ENCODE peak calls at places on chromosomes 5 and 9, in five cellular contexts. N, X, R, K and Y are unnamed samples.

GRCh38 chr9:3956081-3956701 is 343.7 kb downstream of the GLIS3 start:
- DNase-seq in N (no peak), X (no peak), R (no peak), K (no peak), Y (no peak)

GRCh38 chr5:82730862-82731261 is 346.3 kb downstream of the TMEM167A start:
- DNase-seq in N (no peak), X (no peak), R (no peak), K (no peak), Y (no peak)

GRCh38 chr9:132235894-132236661 is 74.2 kb downstream of the NTNG2 start:
- DNase-seq in N (peak; percentile 54), X (peak; percentile 61), R (peak; percentile 55), K (peak; percentile 63), Y (peak; percentile 75)

GRCh38 chr9:78533500-78533899 is 236.6 kb downstream of the PSAT1 start:
- DNase-seq in N (no peak), X (no peak), R (no peak), K (no peak), Y (no peak)

GRCh38 chr5:17316973-17317459 is 99.6 kb downstream of the BASP1 start:
- DNase-seq in N (peak; percentile 82), X (no peak), R (peak; percentile 13), K (no peak), Y (no peak)

GRCh38 chr5:137888875-137889759 is at the start of gene PKD2L2:
- DNase-seq in N (peak; percentile 63), X (peak; percentile 88), R (no peak), K (peak; percentile 88), Y (peak; percentile 84)

GRCh38 chr9:82949203-82949602 is 113.7 kb downstream of the RASEF start:
- DNase-seq in N (no peak), X (no peak), R (no peak), K (peak; percentile 41), Y (no peak)

GRCh38 chr9:27853529-27853928 is 280.2 kb upstream of the C9orf72 start:
- DNase-seq in N (no peak), X (no peak), R (no peak), K (no peak), Y (no peak)

GRCh38 chr5:135555530-135555929 is 19.8 kb upstream of the NEUROG1 start:
- DNase-seq in N (no peak), X (no peak), R (no peak), K (no peak), Y (no peak)

GRCh38 chr5:97563258-97563657 is 380.2 kb upstream of the RIOK2 start:
- DNase-seq in N (no peak), X (no peak), R (no peak), K (no peak), Y (no peak)

GRCh38 chr5:36059571-36060515 is 6.8 kb downstream of the UGT3A2 start:
- DNase-seq in N (peak; percentile 25), X (no peak), R (no peak), K (no peak), Y (no peak)

GRCh38 chr5:116640236-116640635 is 65.6 kb upstream of the SEMA6A start:
- DNase-seq in N (peak; percentile 69), X (no peak), R (no peak), K (no peak), Y (no peak)

GRCh38 chr9:73114958-73115357 is 36.7 kb upstream of the ANXA1 start:
- DNase-seq in N (no peak), X (no peak), R (no peak), K (no peak), Y (no peak)

GRCh38 chr9:31807574-31808256 is 576.7 kb upstream of the ACO1 start:
- DNase-seq in N (no peak), X (no peak), R (no peak), K (no peak), Y (no peak)

GRCh38 chr5:135891804-135892203 is 3.8 kb downstream of the IL9 start:
- DNase-seq in N (no peak), X (no peak), R (no peak), K (no peak), Y (no peak)

GRCh38 chr9:97842960-97843359 is 10.1 kb upstream of the FOXE1 start:
- DNase-seq in N (no peak), X (no peak), R (no peak), K (no peak), Y (no peak)

GRCh38 chr9:82073551-82073950 is 85.0 kb downstream of the SPATA31D1 start:
- DNase-seq in N (no peak), X (no peak), R (no peak), K (no peak), Y (no peak)

GRCh38 chr5:16296946-16297345 is 117.4 kb upstream of the MARCHF11 start:
- DNase-seq in N (no peak), X (no peak), R (no peak), K (no peak), Y (no peak)

GRCh38 chr5:109852371-109853160 is 162.8 kb downstream of the MAN2A1 start:
- DNase-seq in N (no peak), X (no peak), R (no peak), K (peak; percentile 41), Y (no peak)

GRCh38 chr5:14790220-14790619 is 81.4 kb downstream of the ANKH start:
- DNase-seq in N (no peak), X (no peak), R (no peak), K (no peak), Y (no peak)

GRCh38 chr9:120781236-120781635 is 12.0 kb downstream of the FBXW2 start:
- DNase-seq in N (no peak), X (no peak), R (no peak), K (no peak), Y (no peak)

GRCh38 chr9:78006734-78007133 is 24.9 kb downstream of the GNAQ start:
- DNase-seq in N (no peak), X (no peak), R (no peak), K (no peak), Y (no peak)

GRCh38 chr5:129172561-129172960 is 78.0 kb downstream of the ISOC1 start:
- DNase-seq in N (peak; percentile 29), X (no peak), R (no peak), K (peak; percentile 6), Y (no peak)

GRCh38 chr9:98248737-98249474 is 6.5 kb downstream of the TBC1D2 start:
- DNase-seq in N (peak; percentile 97), X (peak; percentile 4), R (no peak), K (peak; percentile 72), Y (no peak)

GRCh38 chr9:28024616-28025147 is 451.4 kb upstream of the C9orf72 start:
- DNase-seq in N (no peak), X (no peak), R (peak; percentile 71), K (no peak), Y (no peak)

GRCh38 chr5:34854459-34855174 is 15.7 kb downstream of the TTC23L start:
- DNase-seq in N (no peak), X (no peak), R (no peak), K (no peak), Y (no peak)

GRCh38 chr9:85600675-85601263 is 141.0 kb downstream of the AGTPBP1 start:
- DNase-seq in N (no peak), X (peak; percentile 39), R (no peak), K (no peak), Y (no peak)